ENCODE peak calls at places on chromosomes 1 and 21, in four cellular contexts. One of them, this sample, is unnamed.

GRCh38 chr1:26021647-26022403 is at the start of gene EXTL1:
- DNase-seq in choroid plexus epithelial cell: peak
- DNase-seq in nephron progenitor cell: peak
- DNase-seq in sigmoid colon: no peak
- DNase-seq in this sample: no peak

GRCh38 chr1:84505167-84506001 is 802 bp upstream of the SPATA1 start:
- DNase-seq in choroid plexus epithelial cell: peak
- DNase-seq in nephron progenitor cell: no peak
- DNase-seq in sigmoid colon: peak
- DNase-seq in this sample: no peak

GRCh38 chr21:39141502-39141901 is 41.7 kb downstream of the PSMG1 start:
- DNase-seq in nephron progenitor cell: no peak
- DNase-seq in choroid plexus epithelial cell: peak
- DNase-seq in sigmoid colon: no peak
- DNase-seq in this sample: no peak

GRCh38 chr21:44480200-44481065 is 25.1 kb downstream of the LRRC3 start:
- DNase-seq in choroid plexus epithelial cell: no peak
- DNase-seq in sigmoid colon: no peak
- DNase-seq in nephron progenitor cell: no peak
- DNase-seq in this sample: no peak

GRCh38 chr1:220880726-220881506 is 1.7 kb downstream of the HLX start:
- DNase-seq in choroid plexus epithelial cell: peak
- DNase-seq in nephron progenitor cell: peak
- DNase-seq in sigmoid colon: peak
- DNase-seq in this sample: no peak

GRCh38 chr1:213934642-213935041 is 53.1 kb upstream of the PROX1 start:
- DNase-seq in choroid plexus epithelial cell: peak
- DNase-seq in sigmoid colon: no peak
- DNase-seq in nephron progenitor cell: no peak
- DNase-seq in this sample: no peak

GRCh38 chr1:111201275-111202090 is 1.0 kb upstream of the DENND2D start:
- DNase-seq in sigmoid colon: no peak
- DNase-seq in choroid plexus epithelial cell: no peak
- DNase-seq in nephron progenitor cell: no peak
- DNase-seq in this sample: no peak

GRCh38 chr1:167698313-167698712 is 23.5 kb upstream of the MPZL1 start:
- DNase-seq in nephron progenitor cell: no peak
- DNase-seq in sigmoid colon: no peak
- DNase-seq in choroid plexus epithelial cell: no peak
- DNase-seq in this sample: no peak

GRCh38 chr1:203828002-203828401 is 32.6 kb downstream of the ZBED6 start:
- DNase-seq in choroid plexus epithelial cell: peak
- DNase-seq in nephron progenitor cell: no peak
- DNase-seq in sigmoid colon: no peak
- DNase-seq in this sample: no peak

GRCh38 chr21:46146856-46147255 is 8.5 kb downstream of the FTCD start:
- DNase-seq in sigmoid colon: peak
- DNase-seq in choroid plexus epithelial cell: no peak
- DNase-seq in nephron progenitor cell: peak
- DNase-seq in this sample: no peak

GRCh38 chr21:42565886-42566523 is 52.4 kb downstream of the SLC37A1 start:
- DNase-seq in nephron progenitor cell: no peak
- DNase-seq in sigmoid colon: peak
- DNase-seq in choroid plexus epithelial cell: no peak
- DNase-seq in this sample: no peak

GRCh38 chr1:998905-999796 is 746 bp downstream of the HES4 start:
- DNase-seq in nephron progenitor cell: peak
- DNase-seq in choroid plexus epithelial cell: no peak
- DNase-seq in sigmoid colon: peak
- DNase-seq in this sample: peak

GRCh38 chr1:47175227-47175934 is 14.5 kb downstream of the PDZK1IP1 start:
- DNase-seq in nephron progenitor cell: peak
- DNase-seq in sigmoid colon: no peak
- DNase-seq in choroid plexus epithelial cell: peak
- DNase-seq in this sample: peak

GRCh38 chr1:3313579-3313955 is 140.9 kb upstream of the ARHGEF16 start:
- DNase-seq in nephron progenitor cell: peak
- DNase-seq in choroid plexus epithelial cell: peak
- DNase-seq in sigmoid colon: peak
- DNase-seq in this sample: no peak

GRCh38 chr1:156347337-156347736 is 9.0 kb downstream of the TSACC start:
- DNase-seq in sigmoid colon: no peak
- DNase-seq in choroid plexus epithelial cell: peak
- DNase-seq in nephron progenitor cell: no peak
- DNase-seq in this sample: no peak

GRCh38 chr21:34908424-34909055 is 140.6 kb downstream of the RUNX1 start:
- DNase-seq in choroid plexus epithelial cell: peak
- DNase-seq in sigmoid colon: peak
- DNase-seq in nephron progenitor cell: no peak
- DNase-seq in this sample: no peak

GRCh38 chr1:114234408-114235119 is 80.9 kb upstream of the SYT6 start:
- DNase-seq in sigmoid colon: no peak
- DNase-seq in choroid plexus epithelial cell: no peak
- DNase-seq in nephron progenitor cell: no peak
- DNase-seq in this sample: no peak

GRCh38 chr1:59506952-59507351 is 210.1 kb downstream of the FGGY start:
- DNase-seq in choroid plexus epithelial cell: peak
- DNase-seq in nephron progenitor cell: no peak
- DNase-seq in sigmoid colon: peak
- DNase-seq in this sample: no peak

GRCh38 chr1:46903481-46903880 is 37.8 kb downstream of the CYP4A11 start:
- DNase-seq in choroid plexus epithelial cell: no peak
- DNase-seq in sigmoid colon: no peak
- DNase-seq in nephron progenitor cell: no peak
- DNase-seq in this sample: no peak

GRCh38 chr1:241738284-241738683 is 86.2 kb downstream of the WDR64 start:
- DNase-seq in choroid plexus epithelial cell: no peak
- DNase-seq in nephron progenitor cell: no peak
- DNase-seq in sigmoid colon: no peak
- DNase-seq in this sample: no peak

GRCh38 chr1:167068761-167069160 is 21.4 kb downstream of the GPA33 start:
- DNase-seq in nephron progenitor cell: no peak
- DNase-seq in choroid plexus epithelial cell: no peak
- DNase-seq in sigmoid colon: no peak
- DNase-seq in this sample: no peak

GRCh38 chr1:92169161-92169560 is 48.6 kb upstream of the C1orf146 start:
- DNase-seq in choroid plexus epithelial cell: no peak
- DNase-seq in sigmoid colon: no peak
- DNase-seq in nephron progenitor cell: no peak
- DNase-seq in this sample: no peak

GRCh38 chr21:33029512-33029921 is 3.8 kb downstream of the OLIG2 start:
- DNase-seq in nephron progenitor cell: no peak
- DNase-seq in choroid plexus epithelial cell: no peak
- DNase-seq in sigmoid colon: peak
- DNase-seq in this sample: no peak

GRCh38 chr1:62082456-62083363 is 111.9 kb upstream of the L1TD1 start:
- DNase-seq in choroid plexus epithelial cell: peak
- DNase-seq in nephron progenitor cell: peak
- DNase-seq in sigmoid colon: no peak
- DNase-seq in this sample: peak

GRCh38 chr1:162632234-162632666 is at the start of gene DDR2:
- DNase-seq in sigmoid colon: peak
- DNase-seq in nephron progenitor cell: no peak
- DNase-seq in choroid plexus epithelial cell: peak
- DNase-seq in this sample: no peak

GRCh38 chr1:115296981-115297380 is 41.1 kb downstream of the NGF start:
- DNase-seq in sigmoid colon: no peak
- DNase-seq in choroid plexus epithelial cell: peak
- DNase-seq in nephron progenitor cell: no peak
- DNase-seq in this sample: no peak

GRCh38 chr1:37250371-37250770 is 216.1 kb upstream of the GRIK3 start:
- DNase-seq in sigmoid colon: no peak
- DNase-seq in nephron progenitor cell: no peak
- DNase-seq in choroid plexus epithelial cell: no peak
- DNase-seq in this sample: no peak

GRCh38 chr21:39686636-39687035 is 58.3 kb upstream of the IGSF5 start:
- DNase-seq in nephron progenitor cell: no peak
- DNase-seq in sigmoid colon: no peak
- DNase-seq in choroid plexus epithelial cell: no peak
- DNase-seq in this sample: no peak

GRCh38 chr1:6544831-6545230 is 9.5 kb downstream of the NOL9 start:
- DNase-seq in choroid plexus epithelial cell: peak
- DNase-seq in sigmoid colon: no peak
- DNase-seq in nephron progenitor cell: no peak
- DNase-seq in this sample: no peak

GRCh38 chr1:26124433-26125318 is 13.1 kb downstream of the PDIK1L start:
- DNase-seq in sigmoid colon: no peak
- DNase-seq in choroid plexus epithelial cell: no peak
- DNase-seq in nephron progenitor cell: no peak
- DNase-seq in this sample: no peak

GRCh38 chr1:7491818-7492173 is 279.3 kb upstream of the VAMP3 start:
- DNase-seq in nephron progenitor cell: no peak
- DNase-seq in choroid plexus epithelial cell: no peak
- DNase-seq in sigmoid colon: no peak
- DNase-seq in this sample: no peak

GRCh38 chr1:22848374-22848773 is 124.3 kb downstream of the LACTBL1 start:
- DNase-seq in sigmoid colon: no peak
- DNase-seq in choroid plexus epithelial cell: no peak
- DNase-seq in nephron progenitor cell: no peak
- DNase-seq in this sample: no peak

GRCh38 chr1:48940946-48941732 is 164.4 kb upstream of the BEND5 start:
- DNase-seq in sigmoid colon: no peak
- DNase-seq in nephron progenitor cell: no peak
- DNase-seq in choroid plexus epithelial cell: no peak
- DNase-seq in this sample: no peak

GRCh38 chr1:39850606-39851216 is 32.6 kb downstream of the TRIT1 start:
- DNase-seq in choroid plexus epithelial cell: no peak
- DNase-seq in nephron progenitor cell: no peak
- DNase-seq in sigmoid colon: no peak
- DNase-seq in this sample: no peak

GRCh38 chr1:186763107-186763506 is 65.6 kb upstream of the PLA2G4A start:
- DNase-seq in sigmoid colon: no peak
- DNase-seq in choroid plexus epithelial cell: peak
- DNase-seq in nephron progenitor cell: no peak
- DNase-seq in this sample: no peak

GRCh38 chr1:3364983-3365382 is 89.5 kb upstream of the ARHGEF16 start:
- DNase-seq in sigmoid colon: no peak
- DNase-seq in nephron progenitor cell: no peak
- DNase-seq in choroid plexus epithelial cell: no peak
- DNase-seq in this sample: no peak

GRCh38 chr1:29239142-29239541 is 2.8 kb downstream of the PTPRU start:
- DNase-seq in sigmoid colon: no peak
- DNase-seq in nephron progenitor cell: peak
- DNase-seq in choroid plexus epithelial cell: no peak
- DNase-seq in this sample: no peak

GRCh38 chr1:29240986-29241385 is 4.7 kb downstream of the PTPRU start:
- DNase-seq in nephron progenitor cell: no peak
- DNase-seq in sigmoid colon: peak
- DNase-seq in choroid plexus epithelial cell: no peak
- DNase-seq in this sample: no peak

GRCh38 chr1:29238601-29238964 is 2.3 kb downstream of the PTPRU start:
- DNase-seq in choroid plexus epithelial cell: no peak
- DNase-seq in nephron progenitor cell: no peak
- DNase-seq in sigmoid colon: no peak
- DNase-seq in this sample: no peak

GRCh38 chr1:29237906-29238600 is 1.7 kb downstream of the PTPRU start:
- DNase-seq in sigmoid colon: peak
- DNase-seq in nephron progenitor cell: peak
- DNase-seq in choroid plexus epithelial cell: no peak
- DNase-seq in this sample: peak

GRCh38 chr1:29240400-29240837 is 4.1 kb downstream of the PTPRU start:
- DNase-seq in choroid plexus epithelial cell: no peak
- DNase-seq in nephron progenitor cell: peak
- DNase-seq in sigmoid colon: no peak
- DNase-seq in this sample: no peak
- TF ChIP-seq CTCF in choroid plexus epithelial cell: peak
- TF ChIP-seq CTCF in nephron progenitor cell: no peak
- TF ChIP-seq CTCF in sigmoid colon: no peak
- TF ChIP-seq CTCF in this sample: peak

DNA sequence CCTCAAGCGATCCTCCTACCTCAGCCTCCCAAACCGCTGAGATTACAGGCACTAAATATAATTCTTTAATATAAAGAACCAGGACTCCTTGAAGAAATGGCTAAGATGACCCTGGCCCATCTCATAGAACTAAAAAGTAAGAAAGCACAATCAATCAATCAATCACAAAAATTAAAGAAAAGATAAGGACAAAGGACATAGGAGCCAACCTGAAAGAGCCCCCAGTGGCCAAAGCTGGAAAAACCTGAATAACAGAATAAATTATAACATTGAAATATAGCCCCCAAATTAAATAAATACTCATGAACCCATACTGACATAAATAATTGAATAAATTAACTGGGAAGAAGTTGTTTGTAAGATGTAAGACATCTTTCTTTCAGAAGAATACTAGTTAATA is 8.9 kb downstream of the NUP210L start:
- DNase-seq in choroid plexus epithelial cell: no peak
- DNase-seq in nephron progenitor cell: no peak
- DNase-seq in sigmoid colon: no peak
- DNase-seq in this sample: no peak
- TF ChIP-seq CTCF in choroid plexus epithelial cell: peak
- TF ChIP-seq CTCF in nephron progenitor cell: peak
- TF ChIP-seq CTCF in sigmoid colon: no peak
- TF ChIP-seq CTCF in this sample: peak

DNA sequence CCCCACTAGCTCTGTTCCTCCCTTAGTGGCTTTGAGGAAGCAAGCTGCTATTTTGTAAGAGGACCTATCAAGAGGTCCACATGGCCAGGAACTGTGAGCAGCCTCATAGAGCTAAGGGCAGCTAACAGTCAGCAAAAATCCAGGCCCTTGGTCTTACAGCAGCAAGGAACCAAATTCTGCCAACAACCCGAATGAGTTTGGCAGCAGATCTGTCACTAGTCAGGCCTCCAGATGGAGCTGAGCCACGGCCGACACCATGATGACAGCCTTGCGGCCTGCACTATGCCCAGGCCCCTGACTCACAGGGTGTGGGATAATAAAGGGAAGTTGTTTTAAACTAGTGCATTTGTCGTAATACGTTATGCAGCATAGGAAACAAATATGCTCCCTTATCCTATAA is 28.0 kb upstream of the H3-3A start:
- DNase-seq in choroid plexus epithelial cell: peak
- DNase-seq in nephron progenitor cell: no peak
- DNase-seq in sigmoid colon: peak
- DNase-seq in this sample: no peak
- TF ChIP-seq CTCF in choroid plexus epithelial cell: no peak
- TF ChIP-seq CTCF in nephron progenitor cell: no peak
- TF ChIP-seq CTCF in sigmoid colon: no peak
- TF ChIP-seq CTCF in this sample: no peak

GRCh38 chr1:112714313-112715263 is 544 bp downstream of the PPM1J start:
- DNase-seq in choroid plexus epithelial cell: no peak
- DNase-seq in nephron progenitor cell: peak
- DNase-seq in sigmoid colon: no peak
- DNase-seq in this sample: no peak
- TF ChIP-seq CTCF in choroid plexus epithelial cell: no peak
- TF ChIP-seq CTCF in nephron progenitor cell: no peak
- TF ChIP-seq CTCF in sigmoid colon: no peak
- TF ChIP-seq CTCF in this sample: peak

DNA sequence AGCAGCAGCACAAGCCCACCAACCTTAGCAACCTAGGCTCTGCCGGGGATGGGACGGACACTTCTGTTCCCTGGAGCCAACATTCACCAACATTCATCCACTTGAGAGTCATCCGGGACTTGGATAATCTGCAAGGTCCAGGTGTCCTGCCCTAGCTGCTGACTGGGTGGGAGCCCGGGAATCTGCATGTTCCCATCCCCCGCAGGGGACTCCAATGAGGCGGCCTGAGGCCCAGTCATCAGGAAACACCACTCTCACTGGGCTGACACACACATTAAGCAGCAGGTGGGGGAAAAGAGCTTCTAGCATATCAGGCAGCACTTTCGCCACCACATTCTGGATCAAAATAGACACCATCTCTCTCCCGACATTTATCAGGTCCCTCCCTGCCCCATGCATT is 38.4 kb upstream of the CCSAP start:
- DNase-seq in sigmoid colon: no peak
- DNase-seq in choroid plexus epithelial cell: no peak
- DNase-seq in nephron progenitor cell: no peak
- DNase-seq in this sample: no peak
- TF ChIP-seq CTCF in sigmoid colon: no peak
- TF ChIP-seq CTCF in choroid plexus epithelial cell: no peak
- TF ChIP-seq CTCF in nephron progenitor cell: no peak
- TF ChIP-seq CTCF in this sample: no peak